ENCODE peak calls at places on chromosome 14, in six cellular contexts. N is testis, A is HFF-Myc, Z is NCI-H460, L is upper lobe of right lung, F is AML-193. E is an unnamed sample.

GRCh38 chr14:70670992-70671651 is 29.4 kb downstream of the TTC9 start:
- DNase-seq in N (no peak), A (no peak), Z (no peak), L (no peak), F (no peak), E (no peak)

GRCh38 chr14:82313889-82314288 is 780.2 kb upstream of the SEL1L start:
- DNase-seq in N (no peak), A (no peak), Z (no peak), L (no peak), F (no peak), E (no peak)

GRCh38 chr14:61466249-61466904 is 145.0 kb downstream of the PRKCH start:
- DNase-seq in N (peak; percentile 66), A (no peak), Z (peak; percentile 66), L (peak; percentile 69), F (no peak), E (no peak)

GRCh38 chr14:54703724-54704123 is 136.8 kb downstream of the SAMD4A start:
- DNase-seq in N (no peak), A (no peak), Z (no peak), L (no peak), F (no peak), E (no peak)

GRCh38 chr14:91755560-91755959 is 23.7 kb upstream of the CATSPERB start:
- DNase-seq in N (no peak), A (no peak), Z (peak; percentile 12), L (no peak), F (no peak), E (no peak)

GRCh38 chr14:34065222-34065621 is 114.3 kb upstream of the EGLN3 start:
- DNase-seq in N (no peak), A (no peak), Z (no peak), L (no peak), F (no peak), E (no peak)

GRCh38 chr14:101476258-101476930 is 84.9 kb upstream of the DIO3 start:
- DNase-seq in N (peak; percentile 10), A (no peak), Z (no peak), L (peak; percentile 77), F (no peak), E (no peak)

GRCh38 chr14:76908834-76909233 is 82.6 kb downstream of the LRRC74A start:
- DNase-seq in N (no peak), A (no peak), Z (no peak), L (no peak), F (peak; percentile 94), E (no peak)

GRCh38 chr14:68756734-68757133 is 36.1 kb downstream of the ZFP36L1 start:
- DNase-seq in N (no peak), A (no peak), Z (no peak), L (no peak), F (no peak), E (no peak)

GRCh38 chr14:69845787-69846186 is 33.4 kb upstream of the SMOC1 start:
- DNase-seq in N (no peak), A (no peak), Z (no peak), L (no peak), F (no peak), E (no peak)

GRCh38 chr14:77924392-77924948 is 124.6 kb downstream of the ADCK1 start:
- DNase-seq in N (no peak), A (no peak), Z (no peak), L (no peak), F (no peak), E (no peak)

GRCh38 chr14:105899071-105899641 is 372.8 kb downstream of the TMEM121 start:
- DNase-seq in N (no peak), A (no peak), Z (no peak), L (no peak), F (no peak), E (no peak)

GRCh38 chr14:47509957-47510356 is 165.4 kb downstream of the MDGA2 start:
- DNase-seq in N (no peak), A (no peak), Z (no peak), L (no peak), F (no peak), E (no peak)

GRCh38 chr14:69044296-69044695 is 65.2 kb upstream of the ACTN1 start:
- DNase-seq in N (no peak), A (no peak), Z (no peak), L (no peak), F (no peak), E (no peak)

GRCh38 chr14:103705158-103705523 is 10.1 kb downstream of the XRCC3 start:
- DNase-seq in N (peak; percentile 81), A (no peak), Z (no peak), L (peak; percentile 92), F (no peak), E (no peak)

E was measured in SK-N-MC.